ENCODE peak calls at places on chromosome 22, in four cellular contexts. U is transverse colon, R is right lobe of liver, Q is A549. V is an unnamed sample.

GRCh38 chr22:29756341-29756740 is 10.5 kb downstream of the ZMAT5 start:
- DNase-seq in U (no peak), R (no peak), Q (no peak), V (no peak)

GRCh38 chr22:29762263-29762662 is 4.5 kb downstream of the ZMAT5 start:
- DNase-seq in U (no peak), R (no peak), Q (no peak), V (no peak)

GRCh38 chr22:50530857-50531545 is 1.2 kb upstream of the TYMP start:
- DNase-seq in U (peak), R (peak), Q (peak), V (peak)

GRCh38 chr22:27206001-27206746 is 548.8 kb downstream of the MIAT start:
- DNase-seq in U (no peak), R (no peak), Q (no peak), V (no peak)

GRCh38 chr22:48198489-48199459 is 1436.3 kb downstream of the TBC1D22A start:
- DNase-seq in U (no peak), R (no peak), Q (no peak), V (no peak)

GRCh38 chr22:47695176-47695575 is 932.7 kb downstream of the TBC1D22A start:
- DNase-seq in U (no peak), R (no peak), Q (no peak), V (no peak)

GRCh38 chr22:32836286-32836859 is 34.9 kb downstream of the TIMP3 start:
- DNase-seq in U (no peak), R (no peak), Q (peak), V (peak)

GRCh38 chr22:27596133-27596905 is 205.2 kb downstream of the MN1 start:
- DNase-seq in U (no peak), R (no peak), Q (no peak), V (no peak)

GRCh38 chr22:25536578-25536977 is 27.9 kb upstream of the GRK3 start:
- DNase-seq in U (no peak), R (no peak), Q (no peak), V (no peak)

GRCh38 chr22:42887523-42888507 is 30.7 kb upstream of the ARFGAP3 start:
- DNase-seq in U (peak), R (no peak), Q (no peak), V (no peak)

GRCh38 chr22:50464451-50464850 is 10.4 kb downstream of the SBF1 start:
- DNase-seq in U (no peak), R (no peak), Q (no peak), V (no peak)

GRCh38 chr22:35070451-35071093 is 4.6 kb downstream of the ISX start:
- DNase-seq in U (no peak), R (no peak), Q (no peak), V (no peak)

GRCh38 chr22:20867179-20868099 is 8.6 kb downstream of the SNAP29 start:
- DNase-seq in U (peak), R (peak), Q (no peak), V (peak)

GRCh38 chr22:47484960-47485571 is 722.6 kb downstream of the TBC1D22A start:
- DNase-seq in U (no peak), R (no peak), Q (no peak), V (no peak)

GRCh38 chr22:20803696-20804324 is 29.9 kb downstream of the SERPIND1 start:
- DNase-seq in U (peak), R (peak), Q (peak), V (peak)

GRCh38 chr22:21451545-21452520 is 15.4 kb upstream of the TMEM191C start:
- DNase-seq in U (no peak), R (no peak), Q (no peak), V (no peak)

GRCh38 chr22:37484115-37485005 is 1.8 kb downstream of the MFNG start:
- DNase-seq in U (peak), R (peak), Q (no peak), V (peak)
- TF ChIP-seq POLR2A in U (peak), R (peak), Q (no peak), V (peak)

GRCh38 chr22:31489632-31490495 is at the start of gene EIF4ENIF1:
- DNase-seq in U (peak), R (peak), Q (peak), V (peak)
- TF ChIP-seq POLR2A in U (peak), R (peak), Q (peak), V (peak)

DNA sequence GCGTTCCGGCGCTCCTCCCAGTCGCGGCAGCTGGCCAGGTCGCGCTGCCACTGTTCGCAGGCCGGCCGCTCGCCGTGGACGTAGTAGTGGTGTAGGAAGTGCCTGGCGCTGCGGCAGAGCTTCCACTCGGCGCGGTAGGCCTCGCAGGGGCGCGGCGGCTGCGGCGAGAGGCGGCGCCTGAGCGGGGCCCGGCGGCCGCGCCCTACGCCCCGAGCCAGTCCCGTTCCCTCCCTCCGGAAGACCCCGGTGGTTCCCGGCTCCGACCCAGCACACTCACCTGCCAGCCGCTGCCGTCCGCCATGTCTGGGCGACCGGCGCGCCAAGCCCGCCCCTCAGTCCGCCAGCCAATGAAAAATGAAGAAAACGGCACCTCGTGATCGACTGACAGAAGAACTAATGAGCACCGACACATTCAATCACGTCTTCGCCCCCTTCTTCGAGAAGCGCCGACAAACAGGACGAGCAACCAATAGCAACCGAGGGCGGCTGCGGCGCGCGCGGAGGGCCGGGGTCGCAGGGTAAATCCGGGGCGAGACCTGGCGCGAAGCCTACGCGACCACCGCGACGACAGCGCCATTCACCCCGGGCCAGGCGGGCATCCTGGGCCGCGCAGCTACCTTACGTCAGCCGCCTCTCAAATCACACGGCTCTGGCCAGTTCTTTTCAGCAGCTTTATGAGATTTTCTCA is at the start of gene C22orf39:
- DNase-seq in U (peak), R (peak), Q (peak), V (peak)
- TF ChIP-seq POLR2A in U (peak), R (peak), Q (peak), V (peak)

GRCh38 chr22:46379301-46379930 is 43.9 kb downstream of the TRMU start:
- DNase-seq in U (no peak), R (peak), Q (no peak), V (no peak)
- TF ChIP-seq POLR2A in U (no peak), R (no peak), Q (peak), V (no peak)

DNA sequence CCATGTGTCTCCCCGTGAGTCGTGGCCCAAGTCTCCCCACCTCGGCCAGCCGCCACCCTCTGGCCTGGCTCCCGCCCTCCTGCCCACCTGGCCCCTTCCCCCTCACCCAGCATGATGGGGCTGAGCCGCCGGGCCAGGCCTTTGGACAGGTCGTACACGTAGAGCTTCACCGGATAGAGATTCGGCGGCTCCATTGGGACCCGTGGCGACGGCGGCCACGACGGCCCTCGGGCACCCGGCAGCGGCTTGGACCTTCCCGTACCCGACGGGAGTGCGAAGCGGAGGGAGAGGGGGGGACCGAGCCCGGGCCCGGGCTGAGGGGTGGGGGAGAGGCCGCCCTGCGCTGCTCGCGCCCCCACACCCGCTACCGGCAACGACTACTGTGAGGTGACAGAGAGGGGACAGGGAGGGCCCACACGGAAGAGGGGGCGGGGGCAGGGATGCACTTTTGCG is at the start of gene DESI1:
- DNase-seq in U (no peak), R (no peak), Q (no peak), V (no peak)
- TF ChIP-seq POLR2A in U (peak), R (peak), Q (peak), V (no peak)

GRCh38 chr22:36964110-36964509 is 50.7 kb downstream of the CSF2RB start:
- DNase-seq in U (no peak), R (no peak), Q (no peak), V (no peak)

GRCh38 chr22:36961626-36962025 is 48.2 kb downstream of the CSF2RB start:
- DNase-seq in U (no peak), R (no peak), Q (no peak), V (no peak)

GRCh38 chr22:36966851-36967535 is 52.3 kb downstream of the TST start:
- DNase-seq in U (no peak), R (no peak), Q (no peak), V (no peak)

GRCh38 chr22:36965716-36966115 is 52.3 kb downstream of the CSF2RB start:
- DNase-seq in U (no peak), R (no peak), Q (no peak), V (no peak)

GRCh38 chr22:36963302-36963701 is 49.9 kb downstream of the CSF2RB start:
- DNase-seq in U (no peak), R (no peak), Q (no peak), V (no peak)
- TF ChIP-seq POLR2A in U (no peak), R (no peak), Q (no peak), V (no peak)

V was measured in erythroblast.